ENCODE peak calls at places on chromosomes 1 and 21, in five cellular contexts. K is T-helper 17 cell, X is NCI-H1092 treated with DMSO at 0.1 percent for 48 hours, D is H54, E is fibroblast of the aortic adventitia. S is an unnamed sample.

GRCh38 chr1:185440877-185441276 is 123.8 kb upstream of the IVNS1ABP start:
- DNase-seq in K (no peak), X (no peak), D (no peak), E (peak), S (no peak)

GRCh38 chr1:94773296-94773809 is 46.8 kb upstream of the SLC44A3 start:
- DNase-seq in K (no peak), X (no peak), D (no peak), E (no peak), S (no peak)

GRCh38 chr1:99642053-99642452 is 3.9 kb upstream of the PALMD start:
- DNase-seq in K (no peak), X (no peak), D (no peak), E (no peak), S (no peak)

GRCh38 chr1:181485276-181486097 is 2.2 kb downstream of the CACNA1E start:
- DNase-seq in K (no peak), X (peak), D (no peak), E (no peak), S (no peak)

GRCh38 chr1:24199291-24199900 is 12.3 kb upstream of the IFNLR1 start:
- DNase-seq in K (peak), X (peak), D (peak), E (peak), S (peak)

GRCh38 chr1:25856856-25857255 is 2.4 kb downstream of the AUNIP start:
- DNase-seq in K (no peak), X (no peak), D (no peak), E (no peak), S (no peak)

GRCh38 chr1:37995773-37996379 is 6.1 kb upstream of the SF3A3 start:
- DNase-seq in K (no peak), X (no peak), D (no peak), E (peak), S (no peak)

GRCh38 chr1:199799116-199799515 is 228.4 kb upstream of the NR5A2 start:
- DNase-seq in K (no peak), X (no peak), D (no peak), E (no peak), S (no peak)

GRCh38 chr1:243725075-243725474 is 125.0 kb downstream of the AKT3 start:
- DNase-seq in K (no peak), X (no peak), D (no peak), E (no peak), S (no peak)

GRCh38 chr1:198638894-198639319 is at the start of gene PTPRC:
- DNase-seq in K (no peak), X (no peak), D (no peak), E (no peak), S (peak)

GRCh38 chr1:117930484-117930883 is 945 bp downstream of the WDR3 start:
- DNase-seq in K (no peak), X (no peak), D (no peak), E (no peak), S (no peak)

GRCh38 chr1:44807364-44808062 is 362 bp upstream of the DYNLT4 start:
- DNase-seq in K (peak), X (no peak), D (peak), E (peak), S (peak)

GRCh38 chr21:44637018-44637850 is at the start of gene KRTAP10-10:
- DNase-seq in K (no peak), X (no peak), D (no peak), E (no peak), S (no peak)

GRCh38 chr1:97875996-97876395 is 44.8 kb downstream of the DPYD start:
- DNase-seq in K (no peak), X (no peak), D (no peak), E (peak), S (no peak)

GRCh38 chr1:236502972-236503639 is 20.7 kb upstream of the LGALS8 start:
- DNase-seq in K (no peak), X (no peak), D (peak), E (peak), S (peak)

GRCh38 chr1:62735491-62736171 is 47.4 kb upstream of the DOCK7 start:
- DNase-seq in K (no peak), X (no peak), D (peak), E (peak), S (no peak)

GRCh38 chr1:228803421-228803820 is 68.1 kb downstream of the RHOU start:
- DNase-seq in K (no peak), X (no peak), D (no peak), E (no peak), S (no peak)

GRCh38 chr21:25578070-25578961 is 29.0 kb downstream of the MRPL39 start:
- DNase-seq in K (no peak), X (no peak), D (no peak), E (no peak), S (no peak)

GRCh38 chr1:5424802-5425201 is 567.4 kb downstream of the NPHP4 start:
- DNase-seq in K (no peak), X (no peak), D (no peak), E (no peak), S (no peak)

GRCh38 chr1:20373286-20373685 is 82.6 kb downstream of the VWA5B1 start:
- DNase-seq in K (no peak), X (no peak), D (no peak), E (no peak), S (no peak)

GRCh38 chr1:173122344-173122880 is 71.7 kb upstream of the TNFSF18 start:
- DNase-seq in K (no peak), X (no peak), D (no peak), E (peak), S (peak)

GRCh38 chr1:3736708-3737107 is 15.5 kb upstream of the CCDC27 start:
- DNase-seq in K (no peak), X (no peak), D (no peak), E (no peak), S (no peak)

GRCh38 chr1:226634156-226634588 is 85.6 kb downstream of the STUM start:
- DNase-seq in K (peak), X (peak), D (peak), E (peak), S (no peak)

GRCh38 chr21:43937898-43938309 is 72.9 kb downstream of the AGPAT3 start:
- DNase-seq in K (no peak), X (no peak), D (no peak), E (no peak), S (no peak)

GRCh38 chr1:17365271-17365670 is 6.7 kb upstream of the PADI6 start:
- DNase-seq in K (no peak), X (no peak), D (no peak), E (no peak), S (peak)

GRCh38 chr1:16006552-16007485 is 2.8 kb downstream of the SRARP start:
- DNase-seq in K (no peak), X (no peak), D (no peak), E (peak), S (no peak)

GRCh38 chr1:35535243-35535642 is 22.0 kb downstream of the KIAA0319L start:
- DNase-seq in K (no peak), X (no peak), D (no peak), E (peak), S (no peak)

GRCh38 chr1:53731779-53732305 is 7.1 kb downstream of the GLIS1 start:
- DNase-seq in K (no peak), X (no peak), D (no peak), E (no peak), S (no peak)

GRCh38 chr1:61397915-61398314 is 315.6 kb downstream of the NFIA start:
- DNase-seq in K (no peak), X (no peak), D (no peak), E (no peak), S (no peak)

GRCh38 chr21:45669382-45669781 is 25.9 kb downstream of the PCBP3 start:
- DNase-seq in K (no peak), X (no peak), D (no peak), E (no peak), S (no peak)

GRCh38 chr1:230306158-230306557 is 120.0 kb downstream of the PGBD5 start:
- DNase-seq in K (no peak), X (no peak), D (no peak), E (no peak), S (no peak)

GRCh38 chr1:51518033-51518729 is 885 bp downstream of the EPS15 start:
- DNase-seq in K (peak), X (no peak), D (peak), E (peak), S (peak)

GRCh38 chr21:37276377-37276776 is 9.2 kb upstream of the VPS26C start:
- DNase-seq in K (no peak), X (no peak), D (no peak), E (no peak), S (no peak)

GRCh38 chr21:37912616-37913015 is 3.6 kb downstream of the KCNJ6 start:
- DNase-seq in K (no peak), X (peak), D (no peak), E (no peak), S (no peak)

S was measured in pons.